ENCODE peak calls at places on chromosomes 11 and 22, in six cellular contexts. One of them, this sample, is unnamed.

GRCh38 chr11:100681064-100681502 is 6.0 kb upstream of the ARHGAP42 start:
- DNase-seq in body of pancreas: peak
- DNase-seq in neural progenitor cell: no peak
- DNase-seq in RWPE1: peak
- DNase-seq in cardiac muscle cell: peak
- DNase-seq in A549: peak
- DNase-seq in this sample: no peak

GRCh38 chr22:26606611-26607010 is 11.2 kb downstream of the CRYBB1 start:
- DNase-seq in body of pancreas: no peak
- DNase-seq in neural progenitor cell: no peak
- DNase-seq in RWPE1: peak
- DNase-seq in cardiac muscle cell: no peak
- DNase-seq in A549: peak
- DNase-seq in this sample: no peak

GRCh38 chr11:128222245-128222959 is 365.0 kb downstream of the ETS1 start:
- DNase-seq in body of pancreas: no peak
- DNase-seq in neural progenitor cell: no peak
- DNase-seq in RWPE1: no peak
- DNase-seq in cardiac muscle cell: no peak
- DNase-seq in A549: no peak
- DNase-seq in this sample: no peak

GRCh38 chr11:94449437-94449836 is 44.2 kb downstream of the MRE11 start:
- DNase-seq in body of pancreas: no peak
- DNase-seq in neural progenitor cell: no peak
- DNase-seq in RWPE1: peak
- DNase-seq in cardiac muscle cell: no peak
- DNase-seq in A549: peak
- DNase-seq in this sample: no peak

GRCh38 chr11:14619580-14619979 is 24.0 kb upstream of the PDE3B start:
- DNase-seq in body of pancreas: no peak
- DNase-seq in neural progenitor cell: no peak
- DNase-seq in RWPE1: no peak
- DNase-seq in cardiac muscle cell: no peak
- DNase-seq in A549: no peak
- DNase-seq in this sample: no peak

GRCh38 chr11:110720646-110721283 is 8.5 kb upstream of the ARHGAP20 start:
- DNase-seq in body of pancreas: no peak
- DNase-seq in neural progenitor cell: no peak
- DNase-seq in RWPE1: no peak
- DNase-seq in cardiac muscle cell: no peak
- DNase-seq in A549: no peak
- DNase-seq in this sample: no peak

GRCh38 chr11:94544832-94545640 is 1.3 kb downstream of the FUT4 start:
- DNase-seq in body of pancreas: peak
- DNase-seq in neural progenitor cell: peak
- DNase-seq in RWPE1: no peak
- DNase-seq in cardiac muscle cell: no peak
- DNase-seq in A549: no peak
- DNase-seq in this sample: peak

GRCh38 chr22:49193348-49193747 is 634.3 kb downstream of the BRD1 start:
- DNase-seq in body of pancreas: no peak
- DNase-seq in neural progenitor cell: no peak
- DNase-seq in RWPE1: no peak
- DNase-seq in cardiac muscle cell: no peak
- DNase-seq in A549: no peak
- DNase-seq in this sample: no peak

GRCh38 chr11:8038811-8039529 is 42.0 kb upstream of the TUB start:
- DNase-seq in body of pancreas: no peak
- DNase-seq in neural progenitor cell: no peak
- DNase-seq in RWPE1: no peak
- DNase-seq in cardiac muscle cell: no peak
- DNase-seq in A549: no peak
- DNase-seq in this sample: peak

GRCh38 chr11:47437746-47438418 is 11.1 kb downstream of the RAPSN start:
- DNase-seq in body of pancreas: peak
- DNase-seq in neural progenitor cell: no peak
- DNase-seq in RWPE1: no peak
- DNase-seq in cardiac muscle cell: no peak
- DNase-seq in A549: no peak
- DNase-seq in this sample: no peak

GRCh38 chr22:29044657-29045176 is 16.9 kb downstream of the C22orf31 start:
- DNase-seq in body of pancreas: peak
- DNase-seq in neural progenitor cell: no peak
- DNase-seq in RWPE1: peak
- DNase-seq in cardiac muscle cell: no peak
- DNase-seq in A549: no peak
- DNase-seq in this sample: no peak

GRCh38 chr22:49929553-49929979 is 11.1 kb downstream of the CRELD2 start:
- DNase-seq in body of pancreas: no peak
- DNase-seq in neural progenitor cell: peak
- DNase-seq in RWPE1: peak
- DNase-seq in cardiac muscle cell: peak
- DNase-seq in A549: no peak
- DNase-seq in this sample: no peak

GRCh38 chr22:20956258-20957117 is 10.6 kb upstream of the AIFM3 start:
- DNase-seq in body of pancreas: peak
- DNase-seq in neural progenitor cell: peak
- DNase-seq in RWPE1: no peak
- DNase-seq in cardiac muscle cell: no peak
- DNase-seq in A549: peak
- DNase-seq in this sample: no peak

GRCh38 chr11:30131535-30131934 is 99.3 kb upstream of the FSHB start:
- DNase-seq in body of pancreas: peak
- DNase-seq in neural progenitor cell: no peak
- DNase-seq in RWPE1: peak
- DNase-seq in cardiac muscle cell: peak
- DNase-seq in A549: no peak
- DNase-seq in this sample: no peak

GRCh38 chr22:35313311-35314121 is 13.8 kb downstream of the TOM1 start:
- DNase-seq in body of pancreas: peak
- DNase-seq in neural progenitor cell: no peak
- DNase-seq in RWPE1: peak
- DNase-seq in cardiac muscle cell: peak
- DNase-seq in A549: peak
- DNase-seq in this sample: no peak

GRCh38 chr11:93468286-93468685 is 74.9 kb downstream of the SMCO4 start:
- DNase-seq in body of pancreas: no peak
- DNase-seq in neural progenitor cell: no peak
- DNase-seq in RWPE1: no peak
- DNase-seq in cardiac muscle cell: no peak
- DNase-seq in A549: no peak
- DNase-seq in this sample: no peak

GRCh38 chr11:134981824-134982223 is 569.8 kb upstream of the B3GAT1 start:
- DNase-seq in body of pancreas: no peak
- DNase-seq in neural progenitor cell: no peak
- DNase-seq in RWPE1: no peak
- DNase-seq in cardiac muscle cell: no peak
- DNase-seq in A549: no peak
- DNase-seq in this sample: peak

GRCh38 chr11:14519692-14520085 is 497 bp downstream of the PSMA1 start:
- DNase-seq in body of pancreas: no peak
- DNase-seq in neural progenitor cell: no peak
- DNase-seq in RWPE1: peak
- DNase-seq in cardiac muscle cell: no peak
- DNase-seq in A549: no peak
- DNase-seq in this sample: no peak

GRCh38 chr22:43312608-43313007 is 30.6 kb downstream of the SCUBE1 start:
- DNase-seq in body of pancreas: no peak
- DNase-seq in neural progenitor cell: no peak
- DNase-seq in RWPE1: no peak
- DNase-seq in cardiac muscle cell: no peak
- DNase-seq in A549: no peak
- DNase-seq in this sample: no peak

GRCh38 chr22:41722496-41722895 is 23.2 kb downstream of the MEI1 start:
- DNase-seq in body of pancreas: no peak
- DNase-seq in neural progenitor cell: no peak
- DNase-seq in RWPE1: no peak
- DNase-seq in cardiac muscle cell: no peak
- DNase-seq in A549: no peak
- DNase-seq in this sample: no peak

GRCh38 chr22:19719055-19719482 is 4.3 kb upstream of the GP1BB start:
- DNase-seq in body of pancreas: no peak
- DNase-seq in neural progenitor cell: no peak
- DNase-seq in RWPE1: no peak
- DNase-seq in cardiac muscle cell: peak
- DNase-seq in A549: no peak
- DNase-seq in this sample: no peak

GRCh38 chr11:60887531-60887930 is 18.9 kb downstream of the PRPF19 start:
- DNase-seq in body of pancreas: peak
- DNase-seq in neural progenitor cell: peak
- DNase-seq in RWPE1: no peak
- DNase-seq in cardiac muscle cell: peak
- DNase-seq in A549: peak
- DNase-seq in this sample: no peak

GRCh38 chr22:21951931-21952465 is 650 bp downstream of the PPM1F start:
- DNase-seq in body of pancreas: peak
- DNase-seq in neural progenitor cell: peak
- DNase-seq in RWPE1: no peak
- DNase-seq in cardiac muscle cell: peak
- DNase-seq in A549: no peak
- DNase-seq in this sample: no peak

GRCh38 chr11:43819926-43820325 is 60.7 kb upstream of the ALKBH3 start:
- DNase-seq in body of pancreas: no peak
- DNase-seq in neural progenitor cell: no peak
- DNase-seq in RWPE1: no peak
- DNase-seq in cardiac muscle cell: no peak
- DNase-seq in A549: no peak
- DNase-seq in this sample: no peak

GRCh38 chr11:43830928-43831440 is 49.6 kb upstream of the ALKBH3 start:
- DNase-seq in body of pancreas: peak
- DNase-seq in neural progenitor cell: no peak
- DNase-seq in RWPE1: peak
- DNase-seq in cardiac muscle cell: no peak
- DNase-seq in A549: peak
- DNase-seq in this sample: no peak

GRCh38 chr11:43823851-43824250 is 56.8 kb upstream of the ALKBH3 start:
- DNase-seq in body of pancreas: no peak
- DNase-seq in neural progenitor cell: no peak
- DNase-seq in RWPE1: no peak
- DNase-seq in cardiac muscle cell: no peak
- DNase-seq in A549: no peak
- DNase-seq in this sample: no peak

GRCh38 chr11:43823316-43823715 is 57.3 kb upstream of the ALKBH3 start:
- DNase-seq in body of pancreas: no peak
- DNase-seq in neural progenitor cell: no peak
- DNase-seq in RWPE1: no peak
- DNase-seq in cardiac muscle cell: no peak
- DNase-seq in A549: no peak
- DNase-seq in this sample: no peak

DNA sequence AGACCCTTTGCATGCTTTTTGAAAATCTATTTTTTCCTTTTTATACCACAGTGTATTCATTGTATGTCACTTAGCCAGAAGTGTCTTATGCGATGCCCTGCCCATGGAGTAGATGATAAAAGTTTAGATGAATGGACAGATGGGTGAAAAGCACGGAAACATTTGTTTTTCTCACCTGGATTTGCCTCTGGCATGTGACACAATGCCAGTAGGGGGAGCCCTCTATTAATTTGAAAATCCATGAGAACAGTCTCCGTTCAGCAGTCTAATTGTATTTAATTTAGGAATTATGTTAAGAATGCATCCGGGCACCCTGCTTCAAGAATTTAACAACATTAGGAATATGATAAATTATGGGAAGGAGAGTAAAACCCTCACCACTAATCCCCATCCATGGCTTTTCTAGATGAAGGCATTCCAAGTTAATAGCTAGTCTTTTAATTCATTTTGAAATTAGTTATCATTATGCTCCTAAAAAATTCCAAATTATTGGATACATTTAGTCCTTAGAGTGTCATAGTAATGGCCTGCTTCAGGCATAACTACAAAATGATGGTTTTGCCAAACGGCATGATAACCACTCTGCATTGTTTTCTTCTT is 55.3 kb upstream of the ALKBH3 start:
- DNase-seq in body of pancreas: peak
- DNase-seq in neural progenitor cell: peak
- DNase-seq in RWPE1: peak
- DNase-seq in cardiac muscle cell: peak
- DNase-seq in A549: peak
- DNase-seq in this sample: no peak
- TF ChIP-seq CTCF in body of pancreas: peak
- TF ChIP-seq CTCF in neural progenitor cell: peak
- TF ChIP-seq CTCF in RWPE1: peak
- TF ChIP-seq CTCF in cardiac muscle cell: peak
- TF ChIP-seq CTCF in A549: peak
- TF ChIP-seq CTCF in this sample: peak

GRCh38 chr11:115869780-115870431 is 365.7 kb upstream of the CADM1 start:
- DNase-seq in body of pancreas: peak
- DNase-seq in neural progenitor cell: peak
- DNase-seq in RWPE1: no peak
- DNase-seq in cardiac muscle cell: peak
- DNase-seq in A549: peak
- DNase-seq in this sample: no peak
- TF ChIP-seq CTCF in body of pancreas: peak
- TF ChIP-seq CTCF in neural progenitor cell: peak
- TF ChIP-seq CTCF in RWPE1: no peak
- TF ChIP-seq CTCF in cardiac muscle cell: peak
- TF ChIP-seq CTCF in A549: no peak
- TF ChIP-seq CTCF in this sample: peak

DNA sequence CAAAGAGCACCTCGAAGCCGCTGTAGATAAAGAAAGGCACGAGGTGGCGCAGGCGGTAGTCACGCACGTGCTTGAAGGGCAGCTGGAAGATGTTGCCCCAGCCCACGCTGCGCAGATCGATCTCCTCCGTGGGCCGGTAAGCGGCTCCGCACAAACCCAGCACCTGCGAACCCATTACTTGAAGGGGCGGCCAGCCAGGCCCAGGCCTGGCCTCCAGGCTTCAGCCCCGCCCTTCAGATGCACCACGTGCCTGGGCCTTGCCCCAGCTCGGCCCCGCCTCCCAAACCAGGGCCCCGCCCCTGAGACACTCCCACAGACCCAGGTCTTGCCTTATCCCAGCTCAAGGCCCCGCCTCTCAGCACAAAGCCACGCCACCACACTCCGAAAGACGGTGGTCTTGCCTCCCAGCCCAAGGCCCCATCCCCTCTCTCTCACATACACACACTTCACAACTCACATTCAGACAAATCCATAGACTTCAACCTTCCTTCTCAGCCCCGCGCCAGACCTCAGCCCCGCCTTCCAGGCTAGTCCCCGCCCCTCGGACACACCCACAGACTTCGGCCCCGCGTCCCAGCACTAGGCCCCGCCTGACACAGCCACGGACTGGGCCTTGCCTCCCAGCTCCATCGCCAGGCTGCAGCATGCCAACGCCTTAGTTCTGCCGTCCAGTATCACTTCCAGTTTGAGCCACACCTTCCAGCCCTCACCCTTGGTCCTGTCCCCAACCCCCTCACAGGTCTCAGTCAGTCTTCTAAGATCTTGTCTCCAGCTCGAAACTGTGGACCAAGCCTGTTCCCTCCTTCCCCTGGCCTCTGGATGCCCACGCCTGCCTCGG is 7.1 kb downstream of the UNC93B1 start:
- DNase-seq in body of pancreas: peak
- DNase-seq in neural progenitor cell: peak
- DNase-seq in RWPE1: no peak
- DNase-seq in cardiac muscle cell: peak
- DNase-seq in A549: peak
- DNase-seq in this sample: no peak
- TF ChIP-seq CTCF in body of pancreas: no peak
- TF ChIP-seq CTCF in neural progenitor cell: no peak
- TF ChIP-seq CTCF in RWPE1: no peak
- TF ChIP-seq CTCF in cardiac muscle cell: no peak
- TF ChIP-seq CTCF in A549: no peak
- TF ChIP-seq CTCF in this sample: no peak

GRCh38 chr11:64000740-64001514 is 14.7 kb downstream of the OTUB1 start:
- DNase-seq in body of pancreas: no peak
- DNase-seq in neural progenitor cell: peak
- DNase-seq in RWPE1: no peak
- DNase-seq in cardiac muscle cell: no peak
- DNase-seq in A549: no peak
- DNase-seq in this sample: no peak
- TF ChIP-seq CTCF in body of pancreas: no peak
- TF ChIP-seq CTCF in neural progenitor cell: peak
- TF ChIP-seq CTCF in RWPE1: peak
- TF ChIP-seq CTCF in cardiac muscle cell: no peak
- TF ChIP-seq CTCF in A549: no peak
- TF ChIP-seq CTCF in this sample: no peak